ENCODE peak calls at places on chromosomes 1 and 21, in eight cellular contexts. One of them, this sample, is unnamed.

GRCh38 chr1:24743404-24744211 is 1.6 kb upstream of the CLIC4 start:
- DNase-seq in small intestine: peak
- DNase-seq in memory B cell: no peak
- DNase-seq in activated T-cell treated with anti-CD3 and anti-CD28 coated beads for 1 hour: no peak
- DNase-seq in NCI-H1417: no peak
- DNase-seq in skeletal muscle cell: no peak
- DNase-seq in RWPE1: peak
- DNase-seq in GDM1: no peak
- DNase-seq in this sample: no peak

GRCh38 chr21:32779983-32780382 is 8.4 kb upstream of the PAXBP1 start:
- DNase-seq in skeletal muscle cell: no peak
- DNase-seq in small intestine: no peak
- DNase-seq in GDM1: no peak
- DNase-seq in memory B cell: no peak
- DNase-seq in RWPE1: no peak
- DNase-seq in activated T-cell treated with anti-CD3 and anti-CD28 coated beads for 1 hour: no peak
- DNase-seq in NCI-H1417: no peak
- DNase-seq in this sample: no peak

GRCh38 chr21:34037446-34037845 is 35.9 kb upstream of the MRPS6 start:
- DNase-seq in skeletal muscle cell: peak
- DNase-seq in GDM1: no peak
- DNase-seq in small intestine: no peak
- DNase-seq in NCI-H1417: no peak
- DNase-seq in activated T-cell treated with anti-CD3 and anti-CD28 coated beads for 1 hour: no peak
- DNase-seq in memory B cell: no peak
- DNase-seq in RWPE1: peak
- DNase-seq in this sample: no peak

GRCh38 chr1:8382051-8382505 is 64.2 kb downstream of the SLC45A1 start:
- DNase-seq in small intestine: no peak
- DNase-seq in GDM1: no peak
- DNase-seq in skeletal muscle cell: no peak
- DNase-seq in RWPE1: no peak
- DNase-seq in memory B cell: no peak
- DNase-seq in NCI-H1417: peak
- DNase-seq in activated T-cell treated with anti-CD3 and anti-CD28 coated beads for 1 hour: no peak
- DNase-seq in this sample: no peak

GRCh38 chr1:63087966-63088365 is 234.4 kb upstream of the FOXD3 start:
- DNase-seq in RWPE1: no peak
- DNase-seq in GDM1: no peak
- DNase-seq in NCI-H1417: peak
- DNase-seq in small intestine: no peak
- DNase-seq in skeletal muscle cell: no peak
- DNase-seq in memory B cell: no peak
- DNase-seq in activated T-cell treated with anti-CD3 and anti-CD28 coated beads for 1 hour: no peak
- DNase-seq in this sample: peak

GRCh38 chr1:31792541-31792940 is 23.3 kb downstream of the SPOCD1 start:
- DNase-seq in RWPE1: no peak
- DNase-seq in activated T-cell treated with anti-CD3 and anti-CD28 coated beads for 1 hour: no peak
- DNase-seq in small intestine: no peak
- DNase-seq in skeletal muscle cell: no peak
- DNase-seq in GDM1: no peak
- DNase-seq in NCI-H1417: no peak
- DNase-seq in memory B cell: no peak
- DNase-seq in this sample: no peak

GRCh38 chr1:2302292-2302925 is 74.3 kb downstream of the SKI start:
- DNase-seq in skeletal muscle cell: no peak
- DNase-seq in GDM1: no peak
- DNase-seq in activated T-cell treated with anti-CD3 and anti-CD28 coated beads for 1 hour: no peak
- DNase-seq in RWPE1: no peak
- DNase-seq in memory B cell: no peak
- DNase-seq in NCI-H1417: no peak
- DNase-seq in small intestine: peak
- DNase-seq in this sample: no peak

GRCh38 chr21:29235714-29236197 is 63.0 kb upstream of the BACH1 start:
- DNase-seq in memory B cell: no peak
- DNase-seq in activated T-cell treated with anti-CD3 and anti-CD28 coated beads for 1 hour: no peak
- DNase-seq in GDM1: no peak
- DNase-seq in NCI-H1417: no peak
- DNase-seq in RWPE1: no peak
- DNase-seq in small intestine: no peak
- DNase-seq in skeletal muscle cell: no peak
- DNase-seq in this sample: no peak

GRCh38 chr1:227948493-227949260 is 945 bp upstream of the WNT9A start:
- DNase-seq in GDM1: no peak
- DNase-seq in RWPE1: peak
- DNase-seq in memory B cell: no peak
- DNase-seq in small intestine: no peak
- DNase-seq in skeletal muscle cell: no peak
- DNase-seq in activated T-cell treated with anti-CD3 and anti-CD28 coated beads for 1 hour: no peak
- DNase-seq in NCI-H1417: no peak
- DNase-seq in this sample: no peak

GRCh38 chr1:8423702-8424538 is 106.0 kb downstream of the SLC45A1 start:
- DNase-seq in memory B cell: peak
- DNase-seq in small intestine: peak
- DNase-seq in skeletal muscle cell: peak
- DNase-seq in RWPE1: peak
- DNase-seq in activated T-cell treated with anti-CD3 and anti-CD28 coated beads for 1 hour: peak
- DNase-seq in GDM1: no peak
- DNase-seq in NCI-H1417: peak
- DNase-seq in this sample: peak